ENCODE peak calls at places on chromosomes 5 and 9, in nine cellular contexts. B is myocyte; P is T-helper 2 cell treated with Interferon-gamma antibody and Interleukin-4, amounts not matched to agents 5 μg/mL and 100 μg/mL, for 36 hours; D is Right ventricle myocardium superior; I is dermis microvascular lymphatic vessel endothelial cell; U is skeletal muscle cell; S is activated naive CD8-positive, alpha-beta T cell treated with anti-CD3 and anti-CD28 coated beads for 36 hours; T is left lobe of liver; G is neural progenitor cell. V is an unnamed sample.

GRCh38 chr9:35237303-35237702 is 75.5 kb downstream of the UNC13B start:
- DNase-seq in B (no peak), P (no peak), D (no peak), I (no peak), U (no peak), S (no peak), T (no peak), G (no peak), V (no peak)

GRCh38 chr9:124886866-124887492 is 25.0 kb downstream of the ARPC5L start:
- DNase-seq in B (no peak), P (no peak), D (no peak), I (no peak), U (no peak), S (no peak), T (peak), G (peak), V (no peak)

GRCh38 chr9:35688558-35689350 is 971 bp downstream of the TPM2 start:
- DNase-seq in B (peak), P (peak), D (no peak), I (no peak), U (peak), S (no peak), T (no peak), G (no peak), V (no peak)

GRCh38 chr9:83906144-83906543 is 15.1 kb downstream of the KIF27 start:
- DNase-seq in B (no peak), P (no peak), D (no peak), I (no peak), U (no peak), S (no peak), T (no peak), G (no peak), V (no peak)

GRCh38 chr9:120080781-120081180 is 499.2 kb downstream of the CDK5RAP2 start:
- DNase-seq in B (no peak), P (no peak), D (no peak), I (no peak), U (no peak), S (no peak), T (no peak), G (peak), V (no peak)

GRCh38 chr5:91132552-91132951 is 250.6 kb downstream of the ARRDC3 start:
- DNase-seq in B (no peak), P (no peak), D (no peak), I (peak), U (no peak), S (no peak), T (no peak), G (no peak), V (no peak)

GRCh38 chr5:151492729-151493128 is 45.3 kb downstream of the SLC36A1 start:
- DNase-seq in B (peak), P (no peak), D (peak), I (no peak), U (peak), S (no peak), T (no peak), G (no peak), V (no peak)

GRCh38 chr9:127634698-127635097 is 22.6 kb downstream of the STXBP1 start:
- DNase-seq in B (no peak), P (no peak), D (no peak), I (no peak), U (no peak), S (no peak), T (no peak), G (no peak), V (no peak)

GRCh38 chr5:76367623-76368366 is 35.3 kb upstream of the IQGAP2 start:
- DNase-seq in B (no peak), P (peak), D (no peak), I (no peak), U (no peak), S (peak), T (no peak), G (peak), V (no peak)

GRCh38 chr9:124659099-124659659 is 111.9 kb downstream of the NR6A1 start:
- DNase-seq in B (peak), P (peak), D (peak), I (peak), U (peak), S (peak), T (peak), G (peak), V (peak)

GRCh38 chr5:81717221-81717620 is 33.7 kb downstream of the SSBP2 start:
- DNase-seq in B (no peak), P (no peak), D (no peak), I (no peak), U (peak), S (no peak), T (no peak), G (no peak), V (no peak)

GRCh38 chr9:14768561-14769234 is 46.2 kb upstream of the CER1 start:
- DNase-seq in B (peak), P (no peak), D (no peak), I (peak), U (no peak), S (no peak), T (no peak), G (peak), V (peak)

GRCh38 chr5:14580037-14581034 is 1.3 kb upstream of the OTULINL start:
- DNase-seq in B (no peak), P (no peak), D (no peak), I (no peak), U (no peak), S (no peak), T (no peak), G (no peak), V (no peak)

GRCh38 chr9:95077053-95077765 is 240.3 kb downstream of the FANCC start:
- DNase-seq in B (peak), P (no peak), D (no peak), I (no peak), U (no peak), S (no peak), T (peak), G (no peak), V (peak)

GRCh38 chr5:20972419-20972925 is 984.5 kb upstream of the CDH18 start:
- DNase-seq in B (peak), P (no peak), D (peak), I (peak), U (peak), S (no peak), T (no peak), G (peak), V (peak)

GRCh38 chr9:129868571-129869486 is 33.6 kb downstream of the USP20 start:
- DNase-seq in B (no peak), P (peak), D (no peak), I (peak), U (no peak), S (peak), T (peak), G (no peak), V (no peak)

GRCh38 chr5:115526604-115527003 is 18.0 kb downstream of the FEM1C start:
- DNase-seq in B (no peak), P (no peak), D (no peak), I (no peak), U (no peak), S (no peak), T (no peak), G (no peak), V (no peak)

GRCh38 chr9:12680341-12680740 is 12.8 kb upstream of the TYRP1 start:
- DNase-seq in B (peak), P (no peak), D (no peak), I (no peak), U (no peak), S (no peak), T (no peak), G (no peak), V (no peak)

GRCh38 chr5:55027589-55027988 is 3.5 kb downstream of the GZMK start:
- DNase-seq in B (no peak), P (peak), D (no peak), I (no peak), U (no peak), S (peak), T (no peak), G (no peak), V (no peak)

GRCh38 chr5:95644351-95645042 is 2.1 kb upstream of the RFESD start:
- DNase-seq in B (peak), P (peak), D (no peak), I (no peak), U (no peak), S (peak), T (peak), G (peak), V (peak)

GRCh38 chr9:89025538-89025937 is 34.3 kb downstream of the S1PR3 start:
- DNase-seq in B (no peak), P (no peak), D (no peak), I (no peak), U (no peak), S (no peak), T (no peak), G (no peak), V (no peak)

GRCh38 chr5:149420509-149421371 is 41.6 kb upstream of the IL17B start:
- DNase-seq in B (no peak), P (no peak), D (peak), I (no peak), U (no peak), S (no peak), T (no peak), G (peak), V (no peak)

V was measured in left ventricle myocardium superior.